ENCODE peak calls at places on chromosome 22, in four cellular contexts. One of them, this sample, is unnamed.

GRCh38 chr22:28072066-28072465 is 153.0 kb upstream of the PITPNB start:
- DNase-seq in A549: no peak
- DNase-seq in activated naive CD4-positive, alpha-beta T cell: no peak
- DNase-seq in stimulated activated naive CD8-positive, alpha-beta T cell treated with anti-CD3 and anti-CD28 coated beads, Interleukin-15, amount 100 ng/mL, for 72 hours: no peak
- DNase-seq in this sample: no peak

GRCh38 chr22:50473088-50473487 is 1.7 kb downstream of the SBF1 start:
- DNase-seq in A549: peak; percentile 60
- DNase-seq in activated naive CD4-positive, alpha-beta T cell: no peak
- DNase-seq in stimulated activated naive CD8-positive, alpha-beta T cell treated with anti-CD3 and anti-CD28 coated beads, Interleukin-15, amount 100 ng/mL, for 72 hours: peak; percentile 65
- DNase-seq in this sample: no peak

GRCh38 chr22:46792061-46792796 is 29.8 kb downstream of the TBC1D22A start:
- DNase-seq in A549: no peak
- DNase-seq in stimulated activated naive CD8-positive, alpha-beta T cell treated with anti-CD3 and anti-CD28 coated beads, Interleukin-15, amount 100 ng/mL, for 72 hours: no peak
- DNase-seq in activated naive CD4-positive, alpha-beta T cell: no peak
- DNase-seq in this sample: no peak

GRCh38 chr22:38072322-38073149 is 11.4 kb downstream of the SLC16A8 start:
- DNase-seq in activated naive CD4-positive, alpha-beta T cell: no peak
- DNase-seq in stimulated activated naive CD8-positive, alpha-beta T cell treated with anti-CD3 and anti-CD28 coated beads, Interleukin-15, amount 100 ng/mL, for 72 hours: no peak
- DNase-seq in A549: no peak
- DNase-seq in this sample: no peak

GRCh38 chr22:28128827-28129226 is 209.8 kb upstream of the PITPNB start:
- DNase-seq in stimulated activated naive CD8-positive, alpha-beta T cell treated with anti-CD3 and anti-CD28 coated beads, Interleukin-15, amount 100 ng/mL, for 72 hours: no peak
- DNase-seq in A549: no peak
- DNase-seq in activated naive CD4-positive, alpha-beta T cell: no peak
- DNase-seq in this sample: no peak

GRCh38 chr22:17633217-17633997 is 4.9 kb upstream of the ATP6V1E1 start:
- DNase-seq in stimulated activated naive CD8-positive, alpha-beta T cell treated with anti-CD3 and anti-CD28 coated beads, Interleukin-15, amount 100 ng/mL, for 72 hours: no peak
- DNase-seq in activated naive CD4-positive, alpha-beta T cell: no peak
- DNase-seq in A549: peak; percentile 29
- DNase-seq in this sample: no peak

GRCh38 chr22:36201630-36202312 is at the start of gene APOL4:
- DNase-seq in A549: no peak
- DNase-seq in stimulated activated naive CD8-positive, alpha-beta T cell treated with anti-CD3 and anti-CD28 coated beads, Interleukin-15, amount 100 ng/mL, for 72 hours: no peak
- DNase-seq in activated naive CD4-positive, alpha-beta T cell: no peak
- DNase-seq in this sample: peak; percentile 89

GRCh38 chr22:22761963-22762772 is 117.8 kb downstream of the GGTLC2 start:
- DNase-seq in A549: no peak
- DNase-seq in stimulated activated naive CD8-positive, alpha-beta T cell treated with anti-CD3 and anti-CD28 coated beads, Interleukin-15, amount 100 ng/mL, for 72 hours: no peak
- DNase-seq in activated naive CD4-positive, alpha-beta T cell: no peak
- DNase-seq in this sample: no peak

GRCh38 chr22:44392446-44392921 is 79.7 kb upstream of the SHISAL1 start:
- DNase-seq in activated naive CD4-positive, alpha-beta T cell: no peak
- DNase-seq in A549: no peak
- DNase-seq in stimulated activated naive CD8-positive, alpha-beta T cell treated with anti-CD3 and anti-CD28 coated beads, Interleukin-15, amount 100 ng/mL, for 72 hours: no peak
- DNase-seq in this sample: peak; percentile 2

GRCh38 chr22:16654882-16655281 is 62.3 kb upstream of the CCT8L2 start:
- DNase-seq in activated naive CD4-positive, alpha-beta T cell: no peak
- DNase-seq in A549: no peak
- DNase-seq in stimulated activated naive CD8-positive, alpha-beta T cell treated with anti-CD3 and anti-CD28 coated beads, Interleukin-15, amount 100 ng/mL, for 72 hours: no peak
- DNase-seq in this sample: no peak

GRCh38 chr22:28001171-28001835 is 82.2 kb upstream of the PITPNB start:
- DNase-seq in A549: no peak
- DNase-seq in activated naive CD4-positive, alpha-beta T cell: no peak
- DNase-seq in stimulated activated naive CD8-positive, alpha-beta T cell treated with anti-CD3 and anti-CD28 coated beads, Interleukin-15, amount 100 ng/mL, for 72 hours: no peak
- DNase-seq in this sample: no peak

GRCh38 chr22:21688706-21689381 is 23.0 kb downstream of the PPIL2 start:
- DNase-seq in stimulated activated naive CD8-positive, alpha-beta T cell treated with anti-CD3 and anti-CD28 coated beads, Interleukin-15, amount 100 ng/mL, for 72 hours: no peak
- DNase-seq in A549: no peak
- DNase-seq in activated naive CD4-positive, alpha-beta T cell: no peak
- DNase-seq in this sample: no peak

GRCh38 chr22:20024225-20025087 is 3.5 kb downstream of the TANGO2 start:
- DNase-seq in stimulated activated naive CD8-positive, alpha-beta T cell treated with anti-CD3 and anti-CD28 coated beads, Interleukin-15, amount 100 ng/mL, for 72 hours: no peak
- DNase-seq in activated naive CD4-positive, alpha-beta T cell: no peak
- DNase-seq in A549: no peak
- DNase-seq in this sample: peak; percentile 63

GRCh38 chr22:23058481-23059336 is 11.6 kb upstream of the GNAZ start:
- DNase-seq in stimulated activated naive CD8-positive, alpha-beta T cell treated with anti-CD3 and anti-CD28 coated beads, Interleukin-15, amount 100 ng/mL, for 72 hours: peak; percentile 7
- DNase-seq in activated naive CD4-positive, alpha-beta T cell: no peak
- DNase-seq in A549: no peak
- DNase-seq in this sample: no peak

GRCh38 chr22:26367402-26368245 is 61.4 kb upstream of the ASPHD2 start:
- DNase-seq in activated naive CD4-positive, alpha-beta T cell: peak; percentile 10
- DNase-seq in A549: peak; percentile 10
- DNase-seq in stimulated activated naive CD8-positive, alpha-beta T cell treated with anti-CD3 and anti-CD28 coated beads, Interleukin-15, amount 100 ng/mL, for 72 hours: peak; percentile 63
- DNase-seq in this sample: no peak

GRCh38 chr22:40281717-40282116 is 64.6 kb upstream of the ADSL start:
- DNase-seq in stimulated activated naive CD8-positive, alpha-beta T cell treated with anti-CD3 and anti-CD28 coated beads, Interleukin-15, amount 100 ng/mL, for 72 hours: no peak
- DNase-seq in A549: no peak
- DNase-seq in activated naive CD4-positive, alpha-beta T cell: no peak
- DNase-seq in this sample: no peak

GRCh38 chr22:49119551-49119952 is 708.1 kb downstream of the BRD1 start:
- DNase-seq in activated naive CD4-positive, alpha-beta T cell: no peak
- DNase-seq in stimulated activated naive CD8-positive, alpha-beta T cell treated with anti-CD3 and anti-CD28 coated beads, Interleukin-15, amount 100 ng/mL, for 72 hours: no peak
- DNase-seq in A549: no peak
- DNase-seq in this sample: peak; percentile 26

GRCh38 chr22:29092243-29092642 is 19.4 kb downstream of the KREMEN1 start:
- DNase-seq in activated naive CD4-positive, alpha-beta T cell: no peak
- DNase-seq in A549: no peak
- DNase-seq in stimulated activated naive CD8-positive, alpha-beta T cell treated with anti-CD3 and anti-CD28 coated beads, Interleukin-15, amount 100 ng/mL, for 72 hours: no peak
- DNase-seq in this sample: no peak

GRCh38 chr22:45966320-45966891 is 10.6 kb downstream of the WNT7B start:
- DNase-seq in A549: no peak
- DNase-seq in activated naive CD4-positive, alpha-beta T cell: no peak
- DNase-seq in stimulated activated naive CD8-positive, alpha-beta T cell treated with anti-CD3 and anti-CD28 coated beads, Interleukin-15, amount 100 ng/mL, for 72 hours: no peak
- DNase-seq in this sample: no peak

GRCh38 chr22:49514656-49515055 is 313.0 kb downstream of the BRD1 start:
- DNase-seq in A549: no peak
- DNase-seq in activated naive CD4-positive, alpha-beta T cell: no peak
- DNase-seq in stimulated activated naive CD8-positive, alpha-beta T cell treated with anti-CD3 and anti-CD28 coated beads, Interleukin-15, amount 100 ng/mL, for 72 hours: no peak
- DNase-seq in this sample: no peak

GRCh38 chr22:50473855-50474671 is 772 bp downstream of the SBF1 start:
- DNase-seq in activated naive CD4-positive, alpha-beta T cell: no peak
- DNase-seq in stimulated activated naive CD8-positive, alpha-beta T cell treated with anti-CD3 and anti-CD28 coated beads, Interleukin-15, amount 100 ng/mL, for 72 hours: peak; percentile 64
- DNase-seq in A549: no peak
- DNase-seq in this sample: peak; percentile 33

GRCh38 chr22:25113316-25113721 is 86.3 kb upstream of the CRYBB3 start:
- DNase-seq in stimulated activated naive CD8-positive, alpha-beta T cell treated with anti-CD3 and anti-CD28 coated beads, Interleukin-15, amount 100 ng/mL, for 72 hours: no peak
- DNase-seq in A549: no peak
- DNase-seq in activated naive CD4-positive, alpha-beta T cell: no peak
- DNase-seq in this sample: no peak

GRCh38 chr22:30695351-30695762 is 683 bp downstream of the OSBP2 start:
- DNase-seq in A549: no peak
- DNase-seq in stimulated activated naive CD8-positive, alpha-beta T cell treated with anti-CD3 and anti-CD28 coated beads, Interleukin-15, amount 100 ng/mL, for 72 hours: no peak
- DNase-seq in activated naive CD4-positive, alpha-beta T cell: no peak
- DNase-seq in this sample: no peak

GRCh38 chr22:44658371-44658953 is 43.5 kb upstream of the PRR5 start:
- DNase-seq in stimulated activated naive CD8-positive, alpha-beta T cell treated with anti-CD3 and anti-CD28 coated beads, Interleukin-15, amount 100 ng/mL, for 72 hours: no peak
- DNase-seq in activated naive CD4-positive, alpha-beta T cell: no peak
- DNase-seq in A549: no peak
- DNase-seq in this sample: peak; percentile 44

GRCh38 chr22:28969401-28970168 is 86.2 kb downstream of the ZNRF3 start:
- DNase-seq in A549: no peak
- DNase-seq in activated naive CD4-positive, alpha-beta T cell: no peak
- DNase-seq in stimulated activated naive CD8-positive, alpha-beta T cell treated with anti-CD3 and anti-CD28 coated beads, Interleukin-15, amount 100 ng/mL, for 72 hours: no peak
- DNase-seq in this sample: no peak

GRCh38 chr22:48520888-48521600 is 1306.6 kb downstream of the BRD1 start:
- DNase-seq in activated naive CD4-positive, alpha-beta T cell: no peak
- DNase-seq in stimulated activated naive CD8-positive, alpha-beta T cell treated with anti-CD3 and anti-CD28 coated beads, Interleukin-15, amount 100 ng/mL, for 72 hours: no peak
- DNase-seq in A549: no peak
- DNase-seq in this sample: no peak

GRCh38 chr22:45280583-45280972 is 4.2 kb upstream of the UPK3A start:
- DNase-seq in stimulated activated naive CD8-positive, alpha-beta T cell treated with anti-CD3 and anti-CD28 coated beads, Interleukin-15, amount 100 ng/mL, for 72 hours: no peak
- DNase-seq in activated naive CD4-positive, alpha-beta T cell: no peak
- DNase-seq in A549: no peak
- DNase-seq in this sample: no peak

GRCh38 chr22:30491381-30491780 is 14.1 kb downstream of the SEC14L4 start:
- DNase-seq in activated naive CD4-positive, alpha-beta T cell: no peak
- DNase-seq in A549: no peak
- DNase-seq in stimulated activated naive CD8-positive, alpha-beta T cell treated with anti-CD3 and anti-CD28 coated beads, Interleukin-15, amount 100 ng/mL, for 72 hours: no peak
- DNase-seq in this sample: no peak

This sample was measured in left ventricle myocardium inferior.